ENCODE peak calls at places on chromosomes 6 and 20, in four cellular contexts. One of them, this sample, is unnamed. For H3K4me1 and H3K36me3, the result is how much of the 10 kb centered on the place peaks cover.

GRCh38 chr20:32966382-32966781 is 37.9 kb downstream of the SUN5 start:
- DNase-seq in tibial artery: peak
- DNase-seq in upper lobe of left lung: no peak
- DNase-seq in Panc1: no peak
- DNase-seq in this sample: no peak

GRCh38 chr6:73528897-73529296 is 8.1 kb upstream of the EEF1A1 start:
- DNase-seq in tibial artery: no peak
- DNase-seq in upper lobe of left lung: no peak
- DNase-seq in Panc1: no peak
- DNase-seq in this sample: no peak

GRCh38 chr20:1669304-1669703 is 11.7 kb upstream of the SIRPG start:
- DNase-seq in tibial artery: no peak
- DNase-seq in upper lobe of left lung: no peak
- DNase-seq in Panc1: no peak
- DNase-seq in this sample: no peak

GRCh38 chr20:54131675-54132611 is 41.8 kb downstream of the CYP24A1 start:
- DNase-seq in tibial artery: no peak
- DNase-seq in upper lobe of left lung: no peak
- DNase-seq in Panc1: no peak
- DNase-seq in this sample: no peak

GRCh38 chr6:30101939-30102700 is 10.8 kb downstream of the TRIM31 start:
- DNase-seq in tibial artery: peak
- DNase-seq in upper lobe of left lung: peak
- DNase-seq in Panc1: no peak
- DNase-seq in this sample: peak

GRCh38 chr6:27865952-27866369 is 46.2 kb downstream of the OR2B2 start:
- DNase-seq in tibial artery: no peak
- DNase-seq in upper lobe of left lung: peak
- DNase-seq in Panc1: no peak
- DNase-seq in this sample: no peak

GRCh38 chr6:71412559-71412958 is 123.9 kb downstream of the OGFRL1 start:
- DNase-seq in tibial artery: no peak
- DNase-seq in upper lobe of left lung: no peak
- DNase-seq in Panc1: no peak
- DNase-seq in this sample: no peak

GRCh38 chr6:133130863-133131262 is 110.3 kb upstream of the EYA4 start:
- DNase-seq in tibial artery: no peak
- DNase-seq in upper lobe of left lung: peak
- DNase-seq in Panc1: no peak
- DNase-seq in this sample: no peak

GRCh38 chr20:59232618-59233017 is 67.8 kb upstream of the EDN3 start:
- DNase-seq in tibial artery: no peak
- DNase-seq in upper lobe of left lung: no peak
- DNase-seq in Panc1: no peak
- DNase-seq in this sample: no peak

GRCh38 chr20:62598761-62599194 is 43.5 kb upstream of the SLCO4A1 start:
- DNase-seq in tibial artery: no peak
- DNase-seq in upper lobe of left lung: peak
- DNase-seq in Panc1: no peak
- DNase-seq in this sample: no peak

GRCh38 chr6:3355358-3356055 is 96.8 kb downstream of the PSMG4 start:
- DNase-seq in tibial artery: peak
- DNase-seq in upper lobe of left lung: peak
- DNase-seq in Panc1: no peak
- DNase-seq in this sample: no peak

GRCh38 chr20:25214824-25215223 is 19.3 kb downstream of the ENTPD6 start:
- DNase-seq in tibial artery: no peak
- DNase-seq in upper lobe of left lung: no peak
- DNase-seq in Panc1: no peak
- DNase-seq in this sample: no peak

GRCh38 chr20:32155017-32155965 is 45.8 kb downstream of the TM9SF4 start:
- DNase-seq in tibial artery: peak
- DNase-seq in upper lobe of left lung: peak
- DNase-seq in Panc1: peak
- DNase-seq in this sample: no peak

GRCh38 chr6:50353603-50354002 is 303.9 kb upstream of the DEFB112 start:
- DNase-seq in tibial artery: no peak
- DNase-seq in upper lobe of left lung: no peak
- DNase-seq in Panc1: no peak
- DNase-seq in this sample: no peak

GRCh38 chr6:15368186-15368585 is 122.3 kb downstream of the JARID2 start:
- DNase-seq in tibial artery: no peak
- DNase-seq in upper lobe of left lung: no peak
- DNase-seq in Panc1: no peak
- DNase-seq in this sample: no peak
- H3K4me1 ChIP-seq in tibial artery: under half
- H3K4me1 ChIP-seq in upper lobe of left lung: half or more
- H3K4me1 ChIP-seq in Panc1: under half
- H3K4me1 ChIP-seq in this sample: under half

GRCh38 chr20:20205862-20206236 is 153.5 kb downstream of the CFAP61 start:
- DNase-seq in tibial artery: no peak
- DNase-seq in upper lobe of left lung: no peak
- DNase-seq in Panc1: no peak
- DNase-seq in this sample: no peak
- H3K4me3 ChIP-seq in tibial artery: no peak
- H3K4me3 ChIP-seq in upper lobe of left lung: no peak
- H3K4me3 ChIP-seq in Panc1: no peak
- H3K4me3 ChIP-seq in this sample: no peak

DNA sequence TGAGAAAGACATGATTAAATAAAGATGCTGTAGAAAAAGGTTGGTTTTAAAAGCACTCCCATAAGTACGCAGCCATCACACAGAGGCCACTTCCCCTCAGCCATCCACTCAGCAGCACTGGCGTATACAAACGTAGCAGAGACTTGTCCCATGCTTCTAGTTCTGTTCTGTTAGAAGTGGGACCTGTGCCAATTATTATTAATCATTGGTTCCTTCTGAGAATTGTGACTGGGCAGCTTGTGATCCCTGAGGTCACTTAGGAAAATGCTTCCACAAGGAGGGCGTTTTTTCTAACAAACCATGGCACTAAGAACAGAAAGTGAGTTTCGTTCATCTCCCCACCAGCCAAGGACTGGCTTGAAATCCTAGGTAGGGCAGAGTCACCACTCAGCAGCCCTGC is 53.9 kb downstream of the FAM120B start:
- DNase-seq in tibial artery: no peak
- DNase-seq in upper lobe of left lung: no peak
- DNase-seq in Panc1: no peak
- DNase-seq in this sample: no peak
- H3K36me3 ChIP-seq in tibial artery: half or more
- H3K36me3 ChIP-seq in upper lobe of left lung: half or more
- H3K36me3 ChIP-seq in Panc1: under half
- H3K36me3 ChIP-seq in this sample: under half

GRCh38 chr20:4811661-4812181 is 90.0 kb downstream of the PRND start:
- DNase-seq in tibial artery: peak
- DNase-seq in upper lobe of left lung: peak
- DNase-seq in Panc1: no peak
- DNase-seq in this sample: peak

GRCh38 chr20:4809707-4810106 is 88.0 kb downstream of the PRND start:
- DNase-seq in tibial artery: no peak
- DNase-seq in upper lobe of left lung: no peak
- DNase-seq in Panc1: no peak
- DNase-seq in this sample: no peak

GRCh38 chr20:4811257-4811656 is 89.5 kb downstream of the PRND start:
- DNase-seq in tibial artery: no peak
- DNase-seq in upper lobe of left lung: no peak
- DNase-seq in Panc1: no peak
- DNase-seq in this sample: no peak

GRCh38 chr20:4808872-4809271 is 87.2 kb downstream of the PRND start:
- DNase-seq in tibial artery: no peak
- DNase-seq in upper lobe of left lung: no peak
- DNase-seq in Panc1: no peak
- DNase-seq in this sample: no peak

DNA sequence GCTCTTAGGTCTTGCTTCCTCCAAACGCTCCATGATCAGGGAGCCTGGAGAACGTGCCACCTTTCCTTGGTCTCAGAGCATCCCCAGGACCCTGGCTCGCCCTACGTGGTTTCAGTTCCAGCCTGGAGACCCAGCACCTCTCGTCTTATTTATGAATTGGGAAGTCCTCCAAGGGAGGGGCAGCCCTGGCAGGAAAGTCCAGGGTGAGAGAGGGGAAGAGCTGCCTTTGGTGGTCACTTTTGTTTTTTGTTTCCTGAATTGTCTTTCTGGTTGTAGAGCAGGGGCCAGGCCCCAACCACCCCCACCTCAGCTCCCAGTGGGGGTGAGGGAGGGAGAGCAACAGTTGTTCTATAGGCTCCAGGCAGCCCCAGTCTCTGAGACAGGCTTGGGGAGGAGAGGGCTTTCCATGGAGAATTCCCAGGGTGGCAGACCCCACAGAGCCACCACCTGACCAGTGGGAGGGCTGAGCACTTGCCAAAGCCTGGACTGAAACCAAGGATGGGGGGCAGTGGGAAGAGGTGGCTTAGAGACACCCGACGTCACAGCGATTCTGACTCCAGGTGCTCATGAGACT is 88.8 kb downstream of the PRND start:
- DNase-seq in tibial artery: no peak
- DNase-seq in upper lobe of left lung: no peak
- DNase-seq in Panc1: no peak
- DNase-seq in this sample: no peak
- H3K4me1 ChIP-seq in tibial artery: under half
- H3K4me1 ChIP-seq in upper lobe of left lung: half or more
- H3K4me1 ChIP-seq in Panc1: under half
- H3K4me1 ChIP-seq in this sample: half or more

GRCh38 chr6:99426454-99426762 is 1.3 kb upstream of the PNISR start:
- DNase-seq in tibial artery: no peak
- DNase-seq in upper lobe of left lung: no peak
- DNase-seq in Panc1: no peak
- DNase-seq in this sample: no peak
- H3K4me3 ChIP-seq in tibial artery: peak
- H3K4me3 ChIP-seq in upper lobe of left lung: peak
- H3K4me3 ChIP-seq in Panc1: peak
- H3K4me3 ChIP-seq in this sample: peak

DNA sequence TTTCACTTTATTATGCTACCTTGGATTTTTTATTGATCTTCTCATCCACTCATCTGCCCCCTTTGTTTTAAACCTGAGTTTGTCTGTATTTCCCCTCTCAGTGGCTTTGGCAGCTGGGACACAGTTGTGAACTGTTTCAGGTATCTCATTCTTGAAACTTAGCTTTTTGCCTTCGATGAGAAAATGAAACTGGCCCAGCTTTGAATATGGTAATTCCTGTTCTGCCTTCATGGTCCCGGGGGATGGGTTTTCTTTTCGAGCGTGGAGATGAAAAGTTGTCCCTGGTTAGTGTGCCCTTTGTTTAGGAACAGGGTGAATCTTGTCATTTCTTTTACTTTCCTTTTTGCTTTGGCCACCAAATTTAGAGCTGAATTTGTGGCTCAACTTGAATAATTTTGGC is 25.6 kb downstream of the DHX35 start:
- DNase-seq in tibial artery: no peak
- DNase-seq in upper lobe of left lung: no peak
- DNase-seq in Panc1: no peak
- DNase-seq in this sample: no peak
- H3K36me3 ChIP-seq in tibial artery: under half
- H3K36me3 ChIP-seq in upper lobe of left lung: under half
- H3K36me3 ChIP-seq in Panc1: under half
- H3K36me3 ChIP-seq in this sample: under half

GRCh38 chr20:56418385-56418861 is 6.4 kb downstream of the CASS4 start:
- DNase-seq in tibial artery: no peak
- DNase-seq in upper lobe of left lung: no peak
- DNase-seq in Panc1: no peak
- DNase-seq in this sample: no peak

GRCh38 chr20:56417911-56418310 is 5.9 kb downstream of the CASS4 start:
- DNase-seq in tibial artery: no peak
- DNase-seq in upper lobe of left lung: no peak
- DNase-seq in Panc1: no peak
- DNase-seq in this sample: no peak

GRCh38 chr20:56414842-56415765 is 3.0 kb downstream of the CASS4 start:
- DNase-seq in tibial artery: no peak
- DNase-seq in upper lobe of left lung: no peak
- DNase-seq in Panc1: no peak
- DNase-seq in this sample: no peak

GRCh38 chr20:56420028-56420427 is 8.0 kb downstream of the CASS4 start:
- DNase-seq in tibial artery: no peak
- DNase-seq in upper lobe of left lung: no peak
- DNase-seq in Panc1: no peak
- DNase-seq in this sample: no peak

GRCh38 chr20:56417402-56417801 is 5.3 kb downstream of the CASS4 start:
- DNase-seq in tibial artery: no peak
- DNase-seq in upper lobe of left lung: no peak
- DNase-seq in Panc1: no peak
- DNase-seq in this sample: no peak
- H3K4me1 ChIP-seq in tibial artery: under half
- H3K4me1 ChIP-seq in upper lobe of left lung: under half
- H3K4me1 ChIP-seq in Panc1: under half
- H3K4me1 ChIP-seq in this sample: half or more

GRCh38 chr20:11777387-11777786 is 140.3 kb upstream of the BTBD3 start:
- DNase-seq in tibial artery: no peak
- DNase-seq in upper lobe of left lung: no peak
- DNase-seq in Panc1: no peak
- DNase-seq in this sample: no peak
- H3K4me3 ChIP-seq in tibial artery: no peak
- H3K4me3 ChIP-seq in upper lobe of left lung: peak
- H3K4me3 ChIP-seq in Panc1: no peak
- H3K4me3 ChIP-seq in this sample: no peak

This sample was measured in effector memory CD4-positive, alpha-beta T cell.